ENCODE peak calls at places on chromosomes 4 and X, in nine cellular contexts. One of them, this sample, is unnamed.

GRCh38 chrX:143781103-143781502 is 60.6 kb upstream of the SPANXN2 start:
- DNase-seq in stimulated activated CD4-positive, alpha-beta T cell treated with anti-CD3 and anti-CD28 coated beads, Interleukin-12 subunit alpha, Interleukin-12 subunit beta, amount 100 ng/mL, for 24 hours: no peak
- DNase-seq in GM23338: no peak
- DNase-seq in lung microvascular endothelial cell: no peak
- DNase-seq in CD4-positive, CD25-positive, alpha-beta regulatory T cell: no peak
- DNase-seq in activated CD4-positive, alpha-beta T cell treated with anti-CD3 and anti-CD28 coated beads, Interleukin-2, amount 10 ng/mL, durations not matched to agents 7 days and 5 days: no peak
- DNase-seq in non-pigmented ciliary epithelial cell: no peak
- DNase-seq in upper lobe of left lung: no peak
- DNase-seq in substantia nigra: no peak
- DNase-seq in this sample: peak

GRCh38 chrX:46251755-46252154 is 293.5 kb downstream of the ZNF674 start:
- DNase-seq in activated CD4-positive, alpha-beta T cell treated with anti-CD3 and anti-CD28 coated beads, Interleukin-2, amount 10 ng/mL, durations not matched to agents 7 days and 5 days: no peak
- DNase-seq in upper lobe of left lung: no peak
- DNase-seq in CD4-positive, CD25-positive, alpha-beta regulatory T cell: no peak
- DNase-seq in substantia nigra: no peak
- DNase-seq in non-pigmented ciliary epithelial cell: no peak
- DNase-seq in lung microvascular endothelial cell: peak
- DNase-seq in GM23338: no peak
- DNase-seq in stimulated activated CD4-positive, alpha-beta T cell treated with anti-CD3 and anti-CD28 coated beads, Interleukin-12 subunit alpha, Interleukin-12 subunit beta, amount 100 ng/mL, for 24 hours: no peak
- DNase-seq in this sample: no peak

GRCh38 chrX:13700380-13700779 is 11.5 kb downstream of the RAB9A start:
- DNase-seq in GM23338: no peak
- DNase-seq in upper lobe of left lung: no peak
- DNase-seq in non-pigmented ciliary epithelial cell: no peak
- DNase-seq in CD4-positive, CD25-positive, alpha-beta regulatory T cell: no peak
- DNase-seq in stimulated activated CD4-positive, alpha-beta T cell treated with anti-CD3 and anti-CD28 coated beads, Interleukin-12 subunit alpha, Interleukin-12 subunit beta, amount 100 ng/mL, for 24 hours: no peak
- DNase-seq in activated CD4-positive, alpha-beta T cell treated with anti-CD3 and anti-CD28 coated beads, Interleukin-2, amount 10 ng/mL, durations not matched to agents 7 days and 5 days: no peak
- DNase-seq in lung microvascular endothelial cell: no peak
- DNase-seq in substantia nigra: no peak
- DNase-seq in this sample: no peak

GRCh38 chr4:25585901-25586523 is 69.6 kb upstream of the SLC34A2 start:
- DNase-seq in non-pigmented ciliary epithelial cell: no peak
- DNase-seq in GM23338: no peak
- DNase-seq in stimulated activated CD4-positive, alpha-beta T cell treated with anti-CD3 and anti-CD28 coated beads, Interleukin-12 subunit alpha, Interleukin-12 subunit beta, amount 100 ng/mL, for 24 hours: no peak
- DNase-seq in lung microvascular endothelial cell: no peak
- DNase-seq in activated CD4-positive, alpha-beta T cell treated with anti-CD3 and anti-CD28 coated beads, Interleukin-2, amount 10 ng/mL, durations not matched to agents 7 days and 5 days: no peak
- DNase-seq in upper lobe of left lung: no peak
- DNase-seq in CD4-positive, CD25-positive, alpha-beta regulatory T cell: no peak
- DNase-seq in substantia nigra: no peak
- DNase-seq in this sample: no peak

GRCh38 chr4:111562811-111563210 is 582.4 kb upstream of the FAM241A start:
- DNase-seq in stimulated activated CD4-positive, alpha-beta T cell treated with anti-CD3 and anti-CD28 coated beads, Interleukin-12 subunit alpha, Interleukin-12 subunit beta, amount 100 ng/mL, for 24 hours: no peak
- DNase-seq in upper lobe of left lung: no peak
- DNase-seq in substantia nigra: no peak
- DNase-seq in GM23338: peak
- DNase-seq in lung microvascular endothelial cell: no peak
- DNase-seq in CD4-positive, CD25-positive, alpha-beta regulatory T cell: no peak
- DNase-seq in activated CD4-positive, alpha-beta T cell treated with anti-CD3 and anti-CD28 coated beads, Interleukin-2, amount 10 ng/mL, durations not matched to agents 7 days and 5 days: no peak
- DNase-seq in non-pigmented ciliary epithelial cell: peak
- DNase-seq in this sample: no peak

GRCh38 chr4:86999244-86999643 is 64.4 kb downstream of the AFF1 start:
- DNase-seq in stimulated activated CD4-positive, alpha-beta T cell treated with anti-CD3 and anti-CD28 coated beads, Interleukin-12 subunit alpha, Interleukin-12 subunit beta, amount 100 ng/mL, for 24 hours: no peak
- DNase-seq in substantia nigra: no peak
- DNase-seq in CD4-positive, CD25-positive, alpha-beta regulatory T cell: no peak
- DNase-seq in non-pigmented ciliary epithelial cell: no peak
- DNase-seq in activated CD4-positive, alpha-beta T cell treated with anti-CD3 and anti-CD28 coated beads, Interleukin-2, amount 10 ng/mL, durations not matched to agents 7 days and 5 days: no peak
- DNase-seq in lung microvascular endothelial cell: no peak
- DNase-seq in upper lobe of left lung: no peak
- DNase-seq in GM23338: no peak
- DNase-seq in this sample: no peak

GRCh38 chrX:141220342-141221008 is 21.8 kb downstream of the SPANXC start:
- DNase-seq in stimulated activated CD4-positive, alpha-beta T cell treated with anti-CD3 and anti-CD28 coated beads, Interleukin-12 subunit alpha, Interleukin-12 subunit beta, amount 100 ng/mL, for 24 hours: no peak
- DNase-seq in non-pigmented ciliary epithelial cell: peak
- DNase-seq in upper lobe of left lung: no peak
- DNase-seq in activated CD4-positive, alpha-beta T cell treated with anti-CD3 and anti-CD28 coated beads, Interleukin-2, amount 10 ng/mL, durations not matched to agents 7 days and 5 days: no peak
- DNase-seq in CD4-positive, CD25-positive, alpha-beta regulatory T cell: no peak
- DNase-seq in GM23338: no peak
- DNase-seq in substantia nigra: no peak
- DNase-seq in lung microvascular endothelial cell: peak
- DNase-seq in this sample: peak

GRCh38 chr4:144583658-144584057 is 62.3 kb upstream of the HHIP start:
- DNase-seq in stimulated activated CD4-positive, alpha-beta T cell treated with anti-CD3 and anti-CD28 coated beads, Interleukin-12 subunit alpha, Interleukin-12 subunit beta, amount 100 ng/mL, for 24 hours: no peak
- DNase-seq in GM23338: no peak
- DNase-seq in activated CD4-positive, alpha-beta T cell treated with anti-CD3 and anti-CD28 coated beads, Interleukin-2, amount 10 ng/mL, durations not matched to agents 7 days and 5 days: no peak
- DNase-seq in CD4-positive, CD25-positive, alpha-beta regulatory T cell: no peak
- DNase-seq in non-pigmented ciliary epithelial cell: no peak
- DNase-seq in lung microvascular endothelial cell: peak
- DNase-seq in upper lobe of left lung: no peak
- DNase-seq in substantia nigra: no peak
- DNase-seq in this sample: no peak

GRCh38 chr4:124322234-124322831 is 390.2 kb downstream of the ANKRD50 start:
- DNase-seq in CD4-positive, CD25-positive, alpha-beta regulatory T cell: peak
- DNase-seq in substantia nigra: no peak
- DNase-seq in stimulated activated CD4-positive, alpha-beta T cell treated with anti-CD3 and anti-CD28 coated beads, Interleukin-12 subunit alpha, Interleukin-12 subunit beta, amount 100 ng/mL, for 24 hours: no peak
- DNase-seq in upper lobe of left lung: no peak
- DNase-seq in non-pigmented ciliary epithelial cell: no peak
- DNase-seq in lung microvascular endothelial cell: peak
- DNase-seq in activated CD4-positive, alpha-beta T cell treated with anti-CD3 and anti-CD28 coated beads, Interleukin-2, amount 10 ng/mL, durations not matched to agents 7 days and 5 days: no peak
- DNase-seq in GM23338: peak
- DNase-seq in this sample: no peak

GRCh38 chr4:27360651-27361347 is 500.2 kb downstream of the STIM2 start:
- DNase-seq in substantia nigra: no peak
- DNase-seq in upper lobe of left lung: no peak
- DNase-seq in CD4-positive, CD25-positive, alpha-beta regulatory T cell: no peak
- DNase-seq in non-pigmented ciliary epithelial cell: peak
- DNase-seq in lung microvascular endothelial cell: no peak
- DNase-seq in activated CD4-positive, alpha-beta T cell treated with anti-CD3 and anti-CD28 coated beads, Interleukin-2, amount 10 ng/mL, durations not matched to agents 7 days and 5 days: no peak
- DNase-seq in stimulated activated CD4-positive, alpha-beta T cell treated with anti-CD3 and anti-CD28 coated beads, Interleukin-12 subunit alpha, Interleukin-12 subunit beta, amount 100 ng/mL, for 24 hours: no peak
- DNase-seq in GM23338: peak
- DNase-seq in this sample: peak

GRCh38 chr4:40194602-40195161 is 2.1 kb upstream of the RHOH start:
- DNase-seq in GM23338: no peak
- DNase-seq in stimulated activated CD4-positive, alpha-beta T cell treated with anti-CD3 and anti-CD28 coated beads, Interleukin-12 subunit alpha, Interleukin-12 subunit beta, amount 100 ng/mL, for 24 hours: no peak
- DNase-seq in substantia nigra: no peak
- DNase-seq in activated CD4-positive, alpha-beta T cell treated with anti-CD3 and anti-CD28 coated beads, Interleukin-2, amount 10 ng/mL, durations not matched to agents 7 days and 5 days: peak
- DNase-seq in lung microvascular endothelial cell: peak
- DNase-seq in CD4-positive, CD25-positive, alpha-beta regulatory T cell: peak
- DNase-seq in non-pigmented ciliary epithelial cell: no peak
- DNase-seq in upper lobe of left lung: no peak
- DNase-seq in this sample: no peak

GRCh38 chrX:47854474-47854873 is 17.8 kb downstream of the ZNF81 start:
- DNase-seq in activated CD4-positive, alpha-beta T cell treated with anti-CD3 and anti-CD28 coated beads, Interleukin-2, amount 10 ng/mL, durations not matched to agents 7 days and 5 days: peak
- DNase-seq in non-pigmented ciliary epithelial cell: no peak
- DNase-seq in GM23338: peak
- DNase-seq in lung microvascular endothelial cell: peak
- DNase-seq in upper lobe of left lung: peak
- DNase-seq in stimulated activated CD4-positive, alpha-beta T cell treated with anti-CD3 and anti-CD28 coated beads, Interleukin-12 subunit alpha, Interleukin-12 subunit beta, amount 100 ng/mL, for 24 hours: no peak
- DNase-seq in CD4-positive, CD25-positive, alpha-beta regulatory T cell: peak
- DNase-seq in substantia nigra: peak
- DNase-seq in this sample: peak

GRCh38 chr4:184653650-184654049 is 4.1 kb downstream of the PRIMPOL start:
- DNase-seq in stimulated activated CD4-positive, alpha-beta T cell treated with anti-CD3 and anti-CD28 coated beads, Interleukin-12 subunit alpha, Interleukin-12 subunit beta, amount 100 ng/mL, for 24 hours: no peak
- DNase-seq in activated CD4-positive, alpha-beta T cell treated with anti-CD3 and anti-CD28 coated beads, Interleukin-2, amount 10 ng/mL, durations not matched to agents 7 days and 5 days: no peak
- DNase-seq in substantia nigra: no peak
- DNase-seq in lung microvascular endothelial cell: no peak
- DNase-seq in non-pigmented ciliary epithelial cell: peak
- DNase-seq in GM23338: peak
- DNase-seq in CD4-positive, CD25-positive, alpha-beta regulatory T cell: no peak
- DNase-seq in upper lobe of left lung: no peak
- DNase-seq in this sample: no peak